ENCODE peak calls at places on chromosomes 16 and 17, in five cellular contexts. One of them, this sample, is unnamed.

GRCh38 chr17:81253358-81254131 is 14.4 kb downstream of the NDUFAF8 start:
- DNase-seq in cardiac fibroblast: peak
- DNase-seq in CD8-positive, alpha-beta memory T cell: peak
- DNase-seq in A549: peak
- DNase-seq in mammary epithelial cell: no peak
- DNase-seq in this sample: no peak

GRCh38 chr16:47939690-47940089 is 216.1 kb downstream of the ABCC12 start:
- DNase-seq in cardiac fibroblast: no peak
- DNase-seq in CD8-positive, alpha-beta memory T cell: no peak
- DNase-seq in A549: no peak
- DNase-seq in mammary epithelial cell: peak
- DNase-seq in this sample: no peak

GRCh38 chr17:80948961-80949450 is 42.6 kb upstream of the CHMP6 start:
- DNase-seq in cardiac fibroblast: no peak
- DNase-seq in CD8-positive, alpha-beta memory T cell: no peak
- DNase-seq in A549: no peak
- DNase-seq in mammary epithelial cell: no peak
- DNase-seq in this sample: peak

GRCh38 chr17:36947922-36948716 is 635 bp upstream of the AATF start:
- DNase-seq in cardiac fibroblast: no peak
- DNase-seq in CD8-positive, alpha-beta memory T cell: no peak
- DNase-seq in A549: peak
- DNase-seq in mammary epithelial cell: no peak
- DNase-seq in this sample: no peak

GRCh38 chr16:50742521-50743150 is 750 bp downstream of the CYLD start:
- DNase-seq in cardiac fibroblast: peak
- DNase-seq in CD8-positive, alpha-beta memory T cell: peak
- DNase-seq in A549: no peak
- DNase-seq in mammary epithelial cell: peak
- DNase-seq in this sample: peak

GRCh38 chr17:40541060-40541872 is 24.0 kb downstream of the CCR7 start:
- DNase-seq in cardiac fibroblast: no peak
- DNase-seq in CD8-positive, alpha-beta memory T cell: peak
- DNase-seq in A549: no peak
- DNase-seq in mammary epithelial cell: no peak
- DNase-seq in this sample: no peak

GRCh38 chr17:43540821-43541674 is 5.1 kb downstream of the ETV4 start:
- DNase-seq in cardiac fibroblast: peak
- DNase-seq in CD8-positive, alpha-beta memory T cell: no peak
- DNase-seq in A549: no peak
- DNase-seq in mammary epithelial cell: no peak
- DNase-seq in this sample: no peak

GRCh38 chr17:59004338-59005111 is 102.2 kb downstream of the TRIM37 start:
- DNase-seq in cardiac fibroblast: peak
- DNase-seq in CD8-positive, alpha-beta memory T cell: peak
- DNase-seq in A549: peak
- DNase-seq in mammary epithelial cell: peak
- DNase-seq in this sample: no peak

GRCh38 chr16:19105131-19105530 is 8.6 kb upstream of the ITPRIPL2 start:
- DNase-seq in cardiac fibroblast: no peak
- DNase-seq in CD8-positive, alpha-beta memory T cell: no peak
- DNase-seq in A549: no peak
- DNase-seq in mammary epithelial cell: no peak
- DNase-seq in this sample: no peak

GRCh38 chr16:22296225-22297113 is 740 bp upstream of the POLR3E start:
- DNase-seq in cardiac fibroblast: no peak
- DNase-seq in CD8-positive, alpha-beta memory T cell: no peak
- DNase-seq in A549: no peak
- DNase-seq in mammary epithelial cell: no peak
- DNase-seq in this sample: no peak

GRCh38 chr17:31842416-31843381 is 16.3 kb downstream of the COPRS start:
- DNase-seq in cardiac fibroblast: peak
- DNase-seq in CD8-positive, alpha-beta memory T cell: peak
- DNase-seq in A549: peak
- DNase-seq in mammary epithelial cell: no peak
- DNase-seq in this sample: peak

GRCh38 chr16:49622421-49623402 is 233.2 kb downstream of the ZNF423 start:
- DNase-seq in cardiac fibroblast: no peak
- DNase-seq in CD8-positive, alpha-beta memory T cell: no peak
- DNase-seq in A549: no peak
- DNase-seq in mammary epithelial cell: no peak
- DNase-seq in this sample: no peak

GRCh38 chr17:50893183-50893993 is 27.2 kb upstream of the TOB1 start:
- DNase-seq in cardiac fibroblast: peak
- DNase-seq in CD8-positive, alpha-beta memory T cell: no peak
- DNase-seq in A549: peak
- DNase-seq in mammary epithelial cell: peak
- DNase-seq in this sample: no peak

GRCh38 chr16:53768167-53768566 is 64.2 kb downstream of the FTO start:
- DNase-seq in cardiac fibroblast: peak
- DNase-seq in CD8-positive, alpha-beta memory T cell: no peak
- DNase-seq in A549: no peak
- DNase-seq in mammary epithelial cell: no peak
- DNase-seq in this sample: no peak

GRCh38 chr17:9850151-9850550 is 24.4 kb downstream of the GLP2R start:
- DNase-seq in cardiac fibroblast: no peak
- DNase-seq in CD8-positive, alpha-beta memory T cell: no peak
- DNase-seq in A549: no peak
- DNase-seq in mammary epithelial cell: no peak
- DNase-seq in this sample: no peak

GRCh38 chr16:60651351-60651750 is 1384.9 kb downstream of the CDH8 start:
- DNase-seq in cardiac fibroblast: no peak
- DNase-seq in CD8-positive, alpha-beta memory T cell: no peak
- DNase-seq in A549: no peak
- DNase-seq in mammary epithelial cell: peak
- DNase-seq in this sample: no peak

GRCh38 chr16:66519482-66519881 is 30.4 kb downstream of the TK2 start:
- DNase-seq in cardiac fibroblast: no peak
- DNase-seq in CD8-positive, alpha-beta memory T cell: no peak
- DNase-seq in A549: no peak
- DNase-seq in mammary epithelial cell: no peak
- DNase-seq in this sample: peak

GRCh38 chr16:66515543-66516171 is 34.3 kb downstream of the TK2 start:
- DNase-seq in cardiac fibroblast: peak
- DNase-seq in CD8-positive, alpha-beta memory T cell: no peak
- DNase-seq in A549: peak
- DNase-seq in mammary epithelial cell: no peak
- DNase-seq in this sample: peak

GRCh38 chr16:66516172-66516807 is 33.6 kb downstream of the TK2 start:
- DNase-seq in cardiac fibroblast: no peak
- DNase-seq in CD8-positive, alpha-beta memory T cell: no peak
- DNase-seq in A549: no peak
- DNase-seq in mammary epithelial cell: no peak
- DNase-seq in this sample: no peak

GRCh38 chr16:66517586-66518263 is 32.2 kb downstream of the TK2 start:
- DNase-seq in cardiac fibroblast: no peak
- DNase-seq in CD8-positive, alpha-beta memory T cell: no peak
- DNase-seq in A549: peak
- DNase-seq in mammary epithelial cell: no peak
- DNase-seq in this sample: peak

GRCh38 chr16:66516808-66517585 is 32.9 kb downstream of the TK2 start:
- DNase-seq in cardiac fibroblast: peak
- DNase-seq in CD8-positive, alpha-beta memory T cell: peak
- DNase-seq in A549: peak
- DNase-seq in mammary epithelial cell: peak
- DNase-seq in this sample: peak
- H3K4me3 ChIP-seq in cardiac fibroblast: no peak
- H3K4me3 ChIP-seq in CD8-positive, alpha-beta memory T cell: peak
- H3K4me3 ChIP-seq in A549: peak
- H3K4me3 ChIP-seq in mammary epithelial cell: no peak
- H3K4me3 ChIP-seq in this sample: no peak

DNA sequence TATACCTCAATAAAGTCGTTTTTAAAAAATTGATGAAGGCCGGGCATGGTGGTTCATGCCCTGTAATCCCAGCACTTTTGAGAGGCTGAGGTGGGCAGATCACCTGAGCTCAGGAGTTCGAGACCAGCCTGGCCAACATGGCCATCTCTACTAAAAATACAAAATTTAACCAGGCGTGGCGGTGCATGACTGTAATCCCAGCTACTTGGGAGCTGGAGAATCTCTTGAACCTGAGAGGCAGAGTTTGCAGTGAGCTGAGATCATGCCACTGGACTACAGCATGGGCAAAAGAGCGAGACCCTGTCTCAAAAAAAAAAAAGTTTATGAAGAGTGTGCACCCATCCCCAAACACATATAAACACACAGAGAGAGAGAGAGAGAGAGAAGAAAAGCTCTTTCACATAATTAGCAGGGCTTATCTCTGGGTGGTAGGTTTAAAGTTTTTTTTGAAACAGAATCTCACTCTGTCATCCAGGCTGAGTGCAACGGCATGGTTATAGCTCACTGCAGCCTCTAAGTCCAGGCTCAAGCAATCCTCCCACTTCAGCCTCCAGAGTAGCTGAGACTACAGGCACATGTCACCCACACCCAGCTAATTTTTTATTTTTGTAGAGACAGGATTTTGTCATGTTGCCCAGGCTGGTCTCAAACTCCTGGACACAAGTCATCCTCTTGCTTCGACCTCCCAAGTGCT is 3.0 kb downstream of the SREBF1 start:
- DNase-seq in cardiac fibroblast: no peak
- DNase-seq in CD8-positive, alpha-beta memory T cell: no peak
- DNase-seq in A549: no peak
- DNase-seq in mammary epithelial cell: no peak
- DNase-seq in this sample: no peak
- H3K4me3 ChIP-seq in cardiac fibroblast: no peak
- H3K4me3 ChIP-seq in CD8-positive, alpha-beta memory T cell: no peak
- H3K4me3 ChIP-seq in A549: no peak
- H3K4me3 ChIP-seq in mammary epithelial cell: no peak
- H3K4me3 ChIP-seq in this sample: no peak

DNA sequence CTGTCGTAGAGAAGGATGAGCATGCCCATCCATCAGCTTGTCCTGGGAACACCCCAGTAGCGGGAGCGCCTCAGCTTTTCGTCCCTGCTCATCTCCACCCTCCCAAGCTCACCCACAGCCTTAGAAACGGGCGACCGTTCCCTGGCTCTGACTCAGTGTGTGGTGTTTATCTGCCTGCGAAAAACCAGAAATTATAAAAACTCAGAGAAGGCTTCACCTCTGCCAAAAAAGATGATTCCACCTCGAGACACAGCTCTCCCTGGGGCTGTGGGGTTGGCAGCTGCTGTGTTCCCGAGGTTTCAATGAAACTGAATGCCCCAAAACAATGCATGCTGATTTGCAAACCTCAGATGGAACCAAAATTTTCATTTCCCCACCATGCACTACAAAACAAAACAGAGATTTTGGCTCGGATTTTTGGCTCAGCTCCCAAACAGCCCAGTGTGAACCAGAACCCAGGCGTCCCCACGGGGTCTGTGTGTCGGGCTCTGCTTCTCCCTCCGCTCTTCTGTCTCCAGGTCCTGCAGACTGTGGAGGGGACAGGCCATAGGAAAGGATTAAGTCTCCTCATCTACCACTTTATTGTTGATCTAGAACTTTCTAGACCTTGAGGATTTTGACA is 62.4 kb upstream of the MED9 start:
- DNase-seq in cardiac fibroblast: peak
- DNase-seq in CD8-positive, alpha-beta memory T cell: no peak
- DNase-seq in A549: no peak
- DNase-seq in mammary epithelial cell: peak
- DNase-seq in this sample: peak
- H3K4me3 ChIP-seq in cardiac fibroblast: no peak
- H3K4me3 ChIP-seq in CD8-positive, alpha-beta memory T cell: no peak
- H3K4me3 ChIP-seq in A549: no peak
- H3K4me3 ChIP-seq in mammary epithelial cell: peak
- H3K4me3 ChIP-seq in this sample: no peak

GRCh38 chr17:29390856-29391631 is 881 bp downstream of the TAOK1 start:
- DNase-seq in cardiac fibroblast: peak
- DNase-seq in CD8-positive, alpha-beta memory T cell: peak
- DNase-seq in A549: peak
- DNase-seq in mammary epithelial cell: peak
- DNase-seq in this sample: peak
- H3K4me3 ChIP-seq in cardiac fibroblast: peak
- H3K4me3 ChIP-seq in CD8-positive, alpha-beta memory T cell: peak
- H3K4me3 ChIP-seq in A549: peak
- H3K4me3 ChIP-seq in mammary epithelial cell: peak
- H3K4me3 ChIP-seq in this sample: peak

GRCh38 chr17:38885728-38886642 is 16.1 kb downstream of the LASP1 start:
- DNase-seq in cardiac fibroblast: no peak
- DNase-seq in CD8-positive, alpha-beta memory T cell: no peak
- DNase-seq in A549: no peak
- DNase-seq in mammary epithelial cell: no peak
- DNase-seq in this sample: no peak
- H3K4me3 ChIP-seq in cardiac fibroblast: no peak
- H3K4me3 ChIP-seq in CD8-positive, alpha-beta memory T cell: peak
- H3K4me3 ChIP-seq in A549: no peak
- H3K4me3 ChIP-seq in mammary epithelial cell: no peak
- H3K4me3 ChIP-seq in this sample: no peak

GRCh38 chr17:17669081-17669850 is 12.0 kb upstream of the RAI1 start:
- DNase-seq in cardiac fibroblast: no peak
- DNase-seq in CD8-positive, alpha-beta memory T cell: no peak
- DNase-seq in A549: no peak
- DNase-seq in mammary epithelial cell: no peak
- DNase-seq in this sample: no peak

GRCh38 chr17:17667231-17667630 is 14.0 kb upstream of the RAI1 start:
- DNase-seq in cardiac fibroblast: no peak
- DNase-seq in CD8-positive, alpha-beta memory T cell: no peak
- DNase-seq in A549: no peak
- DNase-seq in mammary epithelial cell: no peak
- DNase-seq in this sample: no peak

GRCh38 chr17:17669851-17670232 is 11.4 kb upstream of the RAI1 start:
- DNase-seq in cardiac fibroblast: no peak
- DNase-seq in CD8-positive, alpha-beta memory T cell: no peak
- DNase-seq in A549: no peak
- DNase-seq in mammary epithelial cell: no peak
- DNase-seq in this sample: no peak

GRCh38 chr17:17667947-17668346 is 13.3 kb upstream of the RAI1 start:
- DNase-seq in cardiac fibroblast: no peak
- DNase-seq in CD8-positive, alpha-beta memory T cell: no peak
- DNase-seq in A549: no peak
- DNase-seq in mammary epithelial cell: no peak
- DNase-seq in this sample: no peak

GRCh38 chr17:17668358-17668757 is 12.9 kb upstream of the RAI1 start:
- DNase-seq in cardiac fibroblast: no peak
- DNase-seq in CD8-positive, alpha-beta memory T cell: no peak
- DNase-seq in A549: no peak
- DNase-seq in mammary epithelial cell: no peak
- DNase-seq in this sample: no peak
- H3K4me3 ChIP-seq in cardiac fibroblast: no peak
- H3K4me3 ChIP-seq in CD8-positive, alpha-beta memory T cell: no peak
- H3K4me3 ChIP-seq in A549: no peak
- H3K4me3 ChIP-seq in mammary epithelial cell: no peak
- H3K4me3 ChIP-seq in this sample: no peak

GRCh38 chr16:55370762-55371482 is 46.9 kb downstream of the IRX6 start:
- DNase-seq in cardiac fibroblast: peak
- DNase-seq in CD8-positive, alpha-beta memory T cell: no peak
- DNase-seq in A549: peak
- DNase-seq in mammary epithelial cell: peak
- DNase-seq in this sample: peak
- H3K4me3 ChIP-seq in cardiac fibroblast: no peak
- H3K4me3 ChIP-seq in CD8-positive, alpha-beta memory T cell: no peak
- H3K4me3 ChIP-seq in A549: no peak
- H3K4me3 ChIP-seq in mammary epithelial cell: no peak
- H3K4me3 ChIP-seq in this sample: no peak

GRCh38 chr17:27276653-27277156 is 17.2 kb upstream of the WSB1 start:
- DNase-seq in cardiac fibroblast: peak
- DNase-seq in CD8-positive, alpha-beta memory T cell: no peak
- DNase-seq in A549: no peak
- DNase-seq in mammary epithelial cell: no peak
- DNase-seq in this sample: no peak
- H3K4me3 ChIP-seq in cardiac fibroblast: no peak
- H3K4me3 ChIP-seq in CD8-positive, alpha-beta memory T cell: no peak
- H3K4me3 ChIP-seq in A549: no peak
- H3K4me3 ChIP-seq in mammary epithelial cell: no peak
- H3K4me3 ChIP-seq in this sample: no peak

This sample was measured in aorta.